ENCODE peak calls at places on chromosomes 12 and 14, in six cellular contexts. X is stimulated activated CD4-positive, alpha-beta T cell treated with anti-CD3 and anti-CD28 coated beads, TNF-alpha, amount 100 ng/mL, for 4 hours; Z is mammary epithelial cell; M is transverse colon; T is SW 1271; J is B cell. P is an unnamed sample.

GRCh38 chr14:71387753-71388152 is 480.5 kb downstream of the PCNX1 start:
- DNase-seq in X (no peak), Z (no peak), M (no peak), T (no peak), J (no peak), P (no peak)

GRCh38 chr14:36474593-36474992 is 45.4 kb downstream of the NKX2-1 start:
- DNase-seq in X (no peak), Z (no peak), M (no peak), T (no peak), J (no peak), P (no peak)

GRCh38 chr12:26642361-26642760 is 190.6 kb downstream of the ITPR2 start:
- DNase-seq in X (no peak), Z (no peak), M (no peak), T (no peak), J (no peak), P (no peak)

GRCh38 chr12:122080149-122081107 is 1.9 kb downstream of the MLXIP start:
- DNase-seq in X (no peak), Z (peak; percentile 91), M (peak; percentile 75), T (peak; percentile 12), J (no peak), P (peak; percentile 84)

GRCh38 chr12:16121953-16122352 is 155.5 kb downstream of the SLC15A5 start:
- DNase-seq in X (no peak), Z (no peak), M (no peak), T (no peak), J (no peak), P (no peak)

GRCh38 chr12:6763380-6763779 is 2.8 kb upstream of the PTMS start:
- DNase-seq in X (no peak), Z (no peak), M (no peak), T (no peak), J (no peak), P (no peak)

GRCh38 chr14:21090194-21090939 is 8.1 kb downstream of the ZNF219 start:
- DNase-seq in X (no peak), Z (no peak), M (peak; percentile 59), T (no peak), J (no peak), P (no peak)

GRCh38 chr14:47675489-47676300 is at the start of gene MDGA2:
- DNase-seq in X (no peak), Z (peak; percentile 5), M (no peak), T (no peak), J (no peak), P (no peak)

GRCh38 chr14:72882047-72882446 is 11.9 kb downstream of the DPF3 start:
- DNase-seq in X (no peak), Z (no peak), M (no peak), T (no peak), J (no peak), P (no peak)

GRCh38 chr12:93050026-93050747 is 121.1 kb upstream of the EEA1 start:
- DNase-seq in X (no peak), Z (peak; percentile 14), M (no peak), T (peak; percentile 19), J (no peak), P (peak; percentile 71)

GRCh38 chr12:120677765-120678473 is 9.0 kb upstream of the MLEC start:
- DNase-seq in X (no peak), Z (peak; percentile 18), M (no peak), T (peak; percentile 42), J (peak; percentile 53), P (peak; percentile 21)

GRCh38 chr14:61489932-61490331 is 168.6 kb downstream of the PRKCH start:
- DNase-seq in X (no peak), Z (no peak), M (no peak), T (no peak), J (no peak), P (peak; percentile 73)

GRCh38 chr14:90795744-90796143 is 20.5 kb downstream of the TTC7B start:
- DNase-seq in X (no peak), Z (peak; percentile 85), M (no peak), T (peak; percentile 30), J (no peak), P (peak; percentile 82)

GRCh38 chr12:45232771-45233372 is 17.0 kb downstream of the ANO6 start:
- DNase-seq in X (peak; percentile 5), Z (peak; percentile 98), M (no peak), T (peak; percentile 96), J (no peak), P (peak; percentile 95)

GRCh38 chr12:46946137-46946536 is 120.3 kb upstream of the SLC38A4 start:
- DNase-seq in X (no peak), Z (peak; percentile 71), M (no peak), T (no peak), J (no peak), P (peak; percentile 58)

GRCh38 chr12:49959570-49960473 is 1.9 kb upstream of the AQP5 start:
- DNase-seq in X (no peak), Z (peak; percentile 58), M (no peak), T (peak; percentile 71), J (no peak), P (peak; percentile 16)

GRCh38 chr14:35818346-35819115 is 7.6 kb upstream of the BRMS1L start:
- DNase-seq in X (no peak), Z (peak; percentile 32), M (peak; percentile 32), T (peak; percentile 31), J (peak; percentile 41), P (peak; percentile 41)

GRCh38 chr12:52054231-52054837 is 3.1 kb downstream of the NR4A1 start:
- DNase-seq in X (no peak), Z (no peak), M (peak; percentile 58), T (no peak), J (no peak), P (no peak)

GRCh38 chr14:90191585-90191984 is 64.8 kb upstream of the PSMC1 start:
- DNase-seq in X (no peak), Z (no peak), M (no peak), T (no peak), J (no peak), P (no peak)

P was measured in AG10803.